ENCODE peak calls at places on chromosomes 3 and 15, in eight cellular contexts. G is astrocyte of the spinal cord; A is heart left ventricle; V is left cardiac atrium; L is activated CD8-positive, alpha-beta memory T cell treated with anti-CD3 and anti-CD28 coated beads for 48 hours; D is activated naive CD8-positive, alpha-beta T cell treated with anti-CD3 and anti-CD28 coated beads for 36 hours; R is activated gamma-delta T cell treated with Interleukin-2 at 50 U/mL for 16 hours; W is 8988T. K is an unnamed sample.

GRCh38 chr15:101266787-101267186 is 10.5 kb downstream of the SELENOS start:
- DNase-seq in W (no peak), A (no peak), G (no peak), R (no peak), L (no peak), D (no peak), V (no peak), K (no peak)

GRCh38 chr3:23877324-23877980 is 39.3 kb downstream of the NKIRAS1 start:
- DNase-seq in D (no peak), W (no peak), R (no peak), V (peak; percentile 62), L (no peak), A (peak; percentile 58), G (peak; percentile 67), K (no peak)

GRCh38 chr3:11820540-11821041 is 26.1 kb downstream of the TAMM41 start:
- DNase-seq in D (no peak), A (no peak), G (peak; percentile 75), L (no peak), R (no peak), V (no peak), W (no peak), K (no peak)

GRCh38 chr3:195558602-195559001 is 15.5 kb upstream of the PPP1R2 start:
- DNase-seq in A (no peak), G (no peak), L (no peak), R (peak; percentile 24), W (no peak), V (no peak), D (no peak), K (peak; percentile 75)

GRCh38 chr3:11808231-11808630 is 38.5 kb downstream of the TAMM41 start:
- DNase-seq in D (no peak), L (no peak), A (no peak), G (no peak), V (no peak), W (no peak), R (no peak), K (peak; percentile 32)

GRCh38 chr15:69462030-69462492 is 9.4 kb downstream of the RPLP1 start:
- DNase-seq in L (no peak), D (no peak), W (no peak), R (no peak), G (no peak), V (peak; percentile 54), A (peak; percentile 62), K (peak; percentile 26)

GRCh38 chr3:4985330-4986174 is 6.3 kb downstream of the BHLHE40 start:
- DNase-seq in W (no peak), G (peak; percentile 82), A (peak; percentile 63), V (peak; percentile 69), R (no peak), D (no peak), L (no peak), K (no peak)

GRCh38 chr3:23457697-23458096 is 254.6 kb downstream of the UBE2E2 start:
- DNase-seq in A (no peak), R (no peak), D (no peak), V (no peak), G (no peak), W (no peak), L (no peak), K (no peak)

GRCh38 chr3:42802876-42803799 is 1.2 kb downstream of the HIGD1A start:
- DNase-seq in R (no peak), G (peak; percentile 43), A (no peak), L (no peak), V (no peak), W (no peak), D (no peak), K (no peak)

GRCh38 chr15:87154771-87155170 is 1075.1 kb downstream of the AGBL1 start:
- DNase-seq in D (no peak), A (no peak), W (no peak), V (no peak), G (peak; percentile 81), R (no peak), L (no peak), K (no peak)

GRCh38 chr15:77944002-77944867 is 133.3 kb downstream of the TBC1D2B start:
- DNase-seq in L (no peak), G (peak; percentile 66), D (peak; percentile 55), W (no peak), V (peak; percentile 90), A (peak; percentile 94), R (no peak), K (peak; percentile 84)

GRCh38 chr3:71218508-71218907 is 365.0 kb downstream of the FOXP1 start:
- DNase-seq in W (no peak), D (no peak), G (no peak), L (no peak), R (no peak), A (no peak), V (no peak), K (no peak)

GRCh38 chr3:170502297-170502696 is 83.6 kb downstream of the SLC7A14 start:
- DNase-seq in W (no peak), A (peak; percentile 36), V (peak; percentile 44), L (no peak), D (no peak), G (no peak), R (no peak), K (no peak)

GRCh38 chr3:64644483-64644882 is 43.3 kb downstream of the ADAMTS9 start:
- DNase-seq in W (no peak), V (no peak), D (no peak), L (no peak), A (no peak), R (no peak), G (no peak), K (no peak)

GRCh38 chr3:57006949-57007419 is 53.5 kb upstream of the SPATA12 start:
- DNase-seq in A (no peak), L (no peak), D (no peak), R (no peak), W (peak; percentile 42), G (no peak), V (no peak), K (peak; percentile 86)

GRCh38 chr3:197820550-197821335 is 29.7 kb downstream of the LRCH3 start:
- DNase-seq in G (no peak), L (no peak), R (no peak), D (no peak), V (no peak), A (no peak), W (no peak), K (peak; percentile 38)

GRCh38 chr15:60362318-60363023 is 35.3 kb downstream of the ANXA2 start:
- DNase-seq in G (peak; percentile 69), W (no peak), V (no peak), A (no peak), D (peak; percentile 8), R (no peak), L (no peak), K (no peak)

GRCh38 chr3:170007031-170007663 is 30.6 kb upstream of the GPR160 start:
- DNase-seq in W (no peak), D (peak; percentile 21), G (peak; percentile 45), V (no peak), A (no peak), R (peak; percentile 19), L (no peak), K (peak; percentile 31)

GRCh38 chr3:134656211-134656800 is 5.5 kb upstream of the KY start:
- DNase-seq in L (no peak), D (no peak), W (no peak), A (no peak), V (no peak), R (no peak), G (no peak), K (no peak)

GRCh38 chr3:20327889-20328288 is 141.9 kb upstream of the SGO1 start:
- DNase-seq in G (no peak), V (no peak), R (no peak), D (no peak), W (no peak), A (no peak), L (no peak), K (no peak)

GRCh38 chr3:182621435-182622240 is 171.7 kb upstream of the ATP11B start:
- DNase-seq in R (no peak), G (no peak), A (no peak), D (no peak), V (no peak), L (no peak), W (no peak), K (no peak)

K was measured in mucosa of gallbladder.